ENCODE peak calls at places on chromosomes 13 and 19, in four cellular contexts. V is natural killer cell; N is HCT116; H is activated CD4-positive, alpha-beta T cell treated with anti-CD3 and anti-CD28 coated beads for 36 hours. W is an unnamed sample.

GRCh38 chr19:57599377-57599760 is 316 bp upstream of the ZNF530 start:
- ATAC-seq in N (no peak), H (peak; percentile 54), V (no peak), W (no peak)

GRCh38 chr13:80297094-80297493 is 43.8 kb downstream of the SPRY2 start:
- ATAC-seq in N (no peak), H (no peak), V (no peak), W (no peak)

GRCh38 chr13:77300176-77301141 is 26.4 kb downstream of the MYCBP2 start:
- ATAC-seq in N (no peak), V (no peak), H (no peak), W (no peak)

GRCh38 chr19:13689050-13689449 is 75.3 kb upstream of the MRI1 start:
- ATAC-seq in V (no peak), N (peak; percentile 85), H (peak; percentile 70), W (peak; percentile 53)

GRCh38 chr19:15843186-15843585 is 27.7 kb upstream of the OR10H1 start:
- ATAC-seq in H (no peak), N (no peak), V (no peak), W (no peak)

GRCh38 chr19:42412223-42412622 is 15.0 kb downstream of the LIPE start:
- ATAC-seq in N (peak; percentile 74), H (no peak), V (no peak), W (peak; percentile 10)

GRCh38 chr19:13215572-13216380 is 65.6 kb downstream of the IER2 start:
- ATAC-seq in H (peak; percentile 76), V (peak; percentile 48), N (peak; percentile 44), W (no peak)

GRCh38 chr13:36783883-36784282 is 35.1 kb upstream of the RFXAP start:
- ATAC-seq in N (no peak), H (no peak), V (no peak), W (no peak)

GRCh38 chr13:39415403-39415802 is 187.6 kb downstream of the LHFPL6 start:
- ATAC-seq in H (no peak), N (peak; percentile 50), V (no peak), W (no peak)

GRCh38 chr13:65756071-65756671 is 1474.0 kb downstream of the PCDH9 start:
- ATAC-seq in V (no peak), H (no peak), N (no peak), W (no peak)

GRCh38 chr13:44575741-44576395 is at the start of gene TSC22D1:
- ATAC-seq in V (no peak), N (no peak), H (peak; percentile 10), W (no peak)

GRCh38 chr19:3897936-3898335 is 17.5 kb downstream of the ATCAY start:
- ATAC-seq in H (no peak), N (no peak), V (peak; percentile 61), W (no peak)

GRCh38 chr13:101515504-101515903 is 63.0 kb downstream of the ITGBL1 start:
- ATAC-seq in N (no peak), H (no peak), V (no peak), W (no peak)

GRCh38 chr13:43333176-43333575 is 309.8 kb downstream of the DNAJC15 start:
- ATAC-seq in N (no peak), V (no peak), H (no peak), W (no peak)

GRCh38 chr13:112465251-112466131 is 89.3 kb downstream of the SPACA7 start:
- ATAC-seq in H (no peak), V (no peak), N (no peak), W (no peak)

GRCh38 chr13:113950451-113951245 is 23.2 kb downstream of the C13orf46 start:
- ATAC-seq in V (no peak), H (peak; percentile 16), N (peak; percentile 46), W (peak; percentile 10)

GRCh38 chr13:79477968-79478367 is 3.0 kb upstream of the NDFIP2 start:
- ATAC-seq in N (no peak), V (no peak), H (no peak), W (no peak)

GRCh38 chr13:89865331-89865833 is 1482.1 kb upstream of the MIR17HG start:
- ATAC-seq in H (no peak), N (no peak), V (no peak), W (no peak)

GRCh38 chr19:8097681-8098567 is 45.4 kb downstream of the CCL25 start:
- ATAC-seq in N (no peak), H (no peak), V (no peak), W (no peak)

GRCh38 chr13:98403076-98403475 is 173.8 kb downstream of the STK24 start:
- ATAC-seq in V (no peak), H (no peak), N (no peak), W (no peak)

GRCh38 chr19:40811478-40812341 is 12.7 kb downstream of the EGLN2 start:
- ATAC-seq in N (no peak), H (no peak), V (no peak), W (no peak)

GRCh38 chr13:51006067-51006800 is 96.6 kb downstream of the RNASEH2B start:
- ATAC-seq in V (no peak), H (no peak), N (no peak), W (no peak)

GRCh38 chr13:76745246-76746200 is 140.7 kb downstream of the KCTD12 start:
- ATAC-seq in N (no peak), H (no peak), V (peak; percentile 53), W (no peak)

GRCh38 chr13:23956106-23956505 is 58.8 kb upstream of the C1QTNF9B start:
- ATAC-seq in N (peak; percentile 82), V (no peak), H (peak; percentile 55), W (peak; percentile 98)

GRCh38 chr13:44307255-44307654 is 66.4 kb upstream of the SERP2 start:
- ATAC-seq in H (no peak), V (no peak), N (no peak), W (no peak)

GRCh38 chr13:57582032-57582431 is 49.5 kb upstream of the PCDH17 start:
- ATAC-seq in N (no peak), V (no peak), H (no peak), W (no peak)

GRCh38 chr19:11479470-11480080 is 1.3 kb downstream of the ELAVL3 start:
- ATAC-seq in V (no peak), H (no peak), N (no peak), W (no peak)

GRCh38 chr19:2888739-2889224 is 11.9 kb upstream of the ZNF57 start:
- ATAC-seq in H (peak; percentile 74), N (no peak), V (peak; percentile 61), W (peak; percentile 39)

GRCh38 chr13:46392967-46393366 is 5.9 kb upstream of the RUBCNL start:
- ATAC-seq in H (peak; percentile 67), N (no peak), V (no peak), W (no peak)

GRCh38 chr19:27753622-27754021 is 1459.3 kb downstream of the UQCRFS1 start:
- ATAC-seq in H (no peak), V (no peak), N (no peak), W (no peak)

GRCh38 chr13:77565635-77566034 is 30.1 kb downstream of the SCEL start:
- ATAC-seq in H (peak; percentile 60), V (no peak), N (peak; percentile 74), W (no peak)

GRCh38 chr13:48253849-48254248 is 20.8 kb downstream of the ITM2B start:
- ATAC-seq in V (no peak), H (no peak), N (no peak), W (no peak)

GRCh38 chr19:51505904-51506303 is 4.3 kb upstream of the SIGLEC12 start:
- ATAC-seq in N (no peak), V (no peak), H (no peak), W (no peak)

GRCh38 chr13:66492479-66492878 is 737.7 kb downstream of the PCDH9 start:
- ATAC-seq in V (no peak), N (peak; percentile 84), H (no peak), W (no peak)

GRCh38 chr13:24233351-24233901 is 72.9 kb downstream of the SPATA13 start:
- ATAC-seq in V (no peak), N (no peak), H (peak; percentile 73), W (no peak)

GRCh38 chr19:3499738-3500428 is 591 bp downstream of the DOHH start:
- ATAC-seq in V (no peak), N (peak; percentile 49), H (peak; percentile 2), W (peak; percentile 8)

GRCh38 chr13:44661936-44662335 is 85.8 kb upstream of the TSC22D1 start:
- ATAC-seq in N (no peak), H (no peak), V (no peak), W (no peak)

GRCh38 chr19:44113784-44114390 is 688 bp downstream of the ZNF225 start:
- ATAC-seq in V (peak; percentile 15), H (no peak), N (no peak), W (no peak)

GRCh38 chr19:33177417-33177976 is 16.6 kb upstream of the LRP3 start:
- ATAC-seq in H (no peak), N (peak; percentile 34), V (peak; percentile 84), W (no peak)